ENCODE peak calls at places on chromosomes 2 and 18, in six cellular contexts. J is tibial nerve, H is stomach, S is HCT116, X is neural progenitor cell, Q is heart left ventricle. E is an unnamed sample.

GRCh38 chr2:10871978-10872377 is 39.8 kb upstream of the KCNF1 start:
- DNase-seq in J (no peak), H (no peak), S (no peak), X (no peak), Q (no peak), E (no peak)

GRCh38 chr18:28581503-28582169 is 404.7 kb upstream of the CDH2 start:
- DNase-seq in J (no peak), H (no peak), S (no peak), X (peak; percentile 33), Q (no peak), E (no peak)

GRCh38 chr2:101272045-101272784 is 19.5 kb downstream of the CNOT11 start:
- DNase-seq in J (no peak), H (no peak), S (no peak), X (no peak), Q (no peak), E (no peak)

GRCh38 chr18:47184419-47185050 is 8.4 kb upstream of the IER3IP1 start:
- DNase-seq in J (no peak), H (no peak), S (peak; percentile 27), X (peak; percentile 28), Q (no peak), E (peak; percentile 22)

GRCh38 chr2:73297586-73297985 is 4.2 kb upstream of the EGR4 start:
- DNase-seq in J (no peak), H (no peak), S (no peak), X (no peak), Q (no peak), E (no peak)

GRCh38 chr2:112493858-112494648 is 12.1 kb downstream of the TTL start:
- DNase-seq in J (no peak), H (no peak), S (no peak), X (no peak), Q (peak; percentile 41), E (peak; percentile 70)

GRCh38 chr2:125516496-125517109 is 1139.4 kb upstream of the GYPC start:
- DNase-seq in J (no peak), H (no peak), S (no peak), X (peak; percentile 39), Q (no peak), E (peak; percentile 15)

GRCh38 chr18:34219651-34220050 is 5.1 kb downstream of the NOL4 start:
- DNase-seq in J (no peak), H (no peak), S (no peak), X (peak; percentile 5), Q (no peak), E (no peak)

GRCh38 chr2:26778507-26778906 is 7.3 kb upstream of the CENPA start:
- DNase-seq in J (no peak), H (no peak), S (no peak), X (no peak), Q (no peak), E (no peak)

GRCh38 chr2:199798881-199799580 is 52.0 kb downstream of the FTCDNL1 start:
- DNase-seq in J (no peak), H (no peak), S (no peak), X (no peak), Q (peak; percentile 45), E (no peak)

GRCh38 chr2:194345347-194345746 is 1311.7 kb upstream of the SLC39A10 start:
- DNase-seq in J (no peak), H (no peak), S (no peak), X (no peak), Q (no peak), E (no peak)

GRCh38 chr18:78192044-78192443 is 787.6 kb upstream of the SALL3 start:
- DNase-seq in J (no peak), H (no peak), S (no peak), X (peak; percentile 23), Q (peak; percentile 29), E (peak; percentile 71)

GRCh38 chr2:26130763-26131162 is 42.1 kb upstream of the GAREM2 start:
- DNase-seq in J (no peak), H (no peak), S (no peak), X (no peak), Q (no peak), E (no peak)

GRCh38 chr18:79200546-79201268 is 131.5 kb downstream of the ATP9B start:
- DNase-seq in J (no peak), H (no peak), S (peak; percentile 8), X (peak; percentile 41), Q (peak; percentile 39), E (no peak)

GRCh38 chr2:101843471-101843870 is 146.0 kb downstream of the MAP4K4 start:
- DNase-seq in J (no peak), H (no peak), S (no peak), X (no peak), Q (no peak), E (no peak)

DNA sequence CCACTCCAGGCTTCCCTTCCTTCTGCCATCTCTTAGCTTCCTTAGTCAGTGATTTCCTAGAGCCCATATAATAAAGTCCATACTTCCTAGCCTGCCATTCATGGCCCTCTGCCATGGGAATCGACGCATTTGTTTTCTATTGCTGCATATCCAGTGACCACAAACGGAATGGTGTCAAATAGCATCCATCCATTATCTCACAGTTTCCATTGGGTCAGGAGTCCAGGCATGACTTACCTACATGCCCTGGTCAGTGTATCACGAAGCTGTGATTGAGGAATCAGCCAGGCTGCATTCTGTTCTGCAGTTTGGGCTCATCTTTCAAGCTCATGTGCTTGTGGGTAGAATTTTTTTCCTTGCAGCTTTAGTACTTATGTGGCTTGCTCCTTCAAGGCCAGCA is 209.7 kb upstream of the EPAS1 start:
- DNase-seq in J (no peak), H (no peak), S (no peak), X (no peak), Q (no peak), E (no peak)
- H3K27ac ChIP-seq in J (peak overlapping the region; percentile 62), H (peak overlapping the region; percentile 20), S (no peak overlapping the region), X (no peak overlapping the region), Q (peak overlapping the region; percentile 35), E (no peak overlapping the region)

GRCh38 chr2:175476950-175477349 is 295.4 kb upstream of the ATP5MC3 start:
- DNase-seq in J (no peak), H (no peak), S (no peak), X (no peak), Q (peak; percentile 33), E (no peak)
- TF ChIP-seq CTCF in J (no peak), H (no peak), S (no peak), X (no peak), Q (no peak), E (no peak)

GRCh38 chr2:223051580-223052375 is at the start of gene KCNE4:
- DNase-seq in J (no peak), H (peak; percentile 56), S (no peak), X (peak; percentile 17), Q (no peak), E (peak; percentile 49)
- H3K4me3 ChIP-seq in J (peak within 1 kb of the TSS; percentile 41), H (peak within 1 kb of the TSS; percentile 45), S (no peak within 1 kb of the TSS), X (no peak within 1 kb of the TSS), Q (peak within 1 kb of the TSS; percentile 62), E (peak within 1 kb of the TSS; percentile 14)

DNA sequence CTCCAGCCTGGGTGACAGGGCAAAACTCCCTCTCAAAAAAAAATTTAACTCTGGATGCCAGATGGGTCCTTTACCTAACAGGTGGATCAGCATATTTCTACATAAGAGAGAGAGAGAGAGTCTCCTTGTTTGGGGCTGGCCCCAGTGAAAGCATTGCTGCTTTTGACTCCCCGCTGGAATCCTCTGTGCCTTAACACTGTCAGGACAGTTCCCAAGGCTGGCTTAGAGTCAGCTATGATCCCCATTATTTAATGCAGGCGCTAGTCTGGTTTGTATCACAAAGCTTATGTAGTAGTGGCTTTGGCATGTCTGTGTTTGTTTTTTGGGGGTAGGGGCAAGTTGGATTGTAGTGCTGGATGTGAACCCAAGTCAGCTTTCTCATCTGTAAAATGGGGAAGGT is 9.4 kb downstream of the INPP4A start:
- DNase-seq in J (no peak), H (no peak), S (no peak), X (no peak), Q (no peak), E (no peak)
- H3K27ac ChIP-seq in J (no peak overlapping the region), H (peak overlapping the region; percentile 72), S (no peak overlapping the region), X (no peak overlapping the region), Q (no peak overlapping the region), E (no peak overlapping the region)

DNA sequence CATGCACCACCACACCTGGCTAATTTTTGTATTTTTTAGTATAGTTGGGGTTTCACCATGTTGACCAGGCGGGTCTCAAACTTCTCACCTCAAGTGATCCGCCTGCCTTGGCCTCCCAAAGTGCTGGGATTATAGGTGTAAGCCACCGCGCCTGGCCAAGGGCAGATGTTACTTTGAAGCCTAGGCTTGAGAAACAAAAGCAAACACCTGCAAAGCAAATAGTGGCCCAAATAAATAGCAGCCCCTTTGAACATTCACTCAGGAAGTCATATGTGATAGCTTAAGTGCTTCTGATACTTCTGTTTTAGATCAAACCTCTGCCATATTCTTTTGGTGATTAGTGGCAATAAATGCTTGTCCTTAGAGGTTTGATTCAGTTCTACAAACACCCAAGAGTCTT is 404.5 kb upstream of the SMIM21 start:
- DNase-seq in J (no peak), H (no peak), S (no peak), X (no peak), Q (no peak), E (no peak)
- TF ChIP-seq CTCF in J (no peak), H (no peak), S (no peak), X (no peak), Q (no peak), E (no peak)

DNA sequence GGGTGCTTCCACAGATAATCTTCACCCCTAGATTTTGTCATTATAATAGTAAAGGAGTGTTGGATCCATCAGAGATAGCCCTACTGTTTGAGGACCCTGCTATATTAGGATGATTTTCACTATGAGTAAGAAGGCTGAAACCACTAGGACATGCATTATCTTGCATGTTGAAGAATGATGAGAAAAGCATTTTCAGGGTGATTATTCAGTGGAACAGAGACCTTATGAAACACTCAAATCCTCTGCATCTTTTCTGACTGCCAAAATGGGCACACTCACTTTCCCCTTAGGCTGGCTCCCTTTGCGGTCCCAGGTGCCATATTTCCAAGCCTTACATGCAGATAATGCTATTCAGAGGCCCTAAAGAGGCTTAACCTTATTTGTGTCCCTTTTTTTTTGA is 296.9 kb downstream of the RND3 start:
- DNase-seq in J (no peak), H (no peak), S (no peak), X (no peak), Q (no peak), E (no peak)
- H3K4me3 ChIP-seq in J (no peak overlapping the region), H (no peak overlapping the region), S (no peak overlapping the region), X (no peak overlapping the region), Q (no peak overlapping the region), E (no peak overlapping the region)

GRCh38 chr2:15985531-15985930 is 45.2 kb downstream of the MYCN start:
- DNase-seq in J (no peak), H (no peak), S (no peak), X (no peak), Q (no peak), E (no peak)
- H3K27ac ChIP-seq in J (no peak overlapping the region), H (no peak overlapping the region), S (no peak overlapping the region), X (no peak overlapping the region), Q (no peak overlapping the region), E (peak overlapping the region; percentile 96)

E was measured in WERI-Rb-1.